ENCODE peak calls at places on chromosomes 11 and 22, in seven cellular contexts. J is tibial nerve, C is aorta, D is psoas muscle, E is dorsolateral prefrontal cortex, Z is HCT116, O is K562. V is an unnamed sample. For H3K27me3, the result is how much of the 10 kb centered on the place peaks cover.

GRCh38 chr11:118277312-118277711 is 13.2 kb upstream of the MPZL2 start:
- DNase-seq in J (no peak), C (no peak), D (no peak), E (no peak), Z (peak), O (no peak), V (no peak)

GRCh38 chr11:116513278-116513823 is 259.4 kb downstream of the BUD13 start:
- DNase-seq in J (no peak), C (no peak), D (no peak), E (no peak), Z (no peak), O (no peak), V (no peak)

GRCh38 chr22:44496844-44497217 is 1.2 kb downstream of the RTL6 start:
- DNase-seq in J (no peak), C (no peak), D (peak), E (no peak), Z (no peak), O (no peak), V (no peak)

GRCh38 chr11:44309483-44310197 is at the start of gene ALX4:
- DNase-seq in J (no peak), C (no peak), D (peak), E (no peak), Z (no peak), O (peak), V (no peak)

GRCh38 chr11:16321148-16321547 is 35.2 kb downstream of the SOX6 start:
- DNase-seq in J (no peak), C (no peak), D (no peak), E (no peak), Z (no peak), O (no peak), V (no peak)

GRCh38 chr22:36395922-36396321 is 8.2 kb upstream of the MYH9 start:
- DNase-seq in J (no peak), C (no peak), D (no peak), E (no peak), Z (no peak), O (no peak), V (no peak)

GRCh38 chr11:1111545-1112212 is 37.0 kb downstream of the MUC2 start:
- DNase-seq in J (no peak), C (peak), D (peak), E (no peak), Z (no peak), O (no peak), V (no peak)

GRCh38 chr22:29979645-29980303 is 96.8 kb downstream of the MTMR3 start:
- DNase-seq in J (no peak), C (no peak), D (no peak), E (no peak), Z (no peak), O (no peak), V (no peak)

GRCh38 chr11:41498726-41499125 is 39.3 kb upstream of the LRRC4C start:
- DNase-seq in J (no peak), C (no peak), D (no peak), E (no peak), Z (no peak), O (no peak), V (no peak)

GRCh38 chr11:85937838-85938237 is 82.7 kb downstream of the CCDC83 start:
- DNase-seq in J (no peak), C (no peak), D (no peak), E (no peak), Z (no peak), O (no peak), V (no peak)

GRCh38 chr22:33024626-33025025 is 33.6 kb downstream of the SYN3 start:
- DNase-seq in J (no peak), C (no peak), D (no peak), E (no peak), Z (no peak), O (no peak), V (no peak)

GRCh38 chr11:34205326-34206035 is 100.1 kb downstream of the NAT10 start:
- DNase-seq in J (no peak), C (no peak), D (no peak), E (no peak), Z (no peak), O (no peak), V (no peak)

GRCh38 chr22:20299736-20300136 is 20.1 kb downstream of the DGCR6L start:
- DNase-seq in J (no peak), C (no peak), D (peak), E (no peak), Z (no peak), O (no peak), V (no peak)

GRCh38 chr11:113979427-113979826 is 4.5 kb downstream of the HTR3A start:
- DNase-seq in J (no peak), C (no peak), D (no peak), E (no peak), Z (no peak), O (no peak), V (no peak)

GRCh38 chr11:26847459-26847858 is 125.6 kb upstream of the SLC5A12 start:
- DNase-seq in J (no peak), C (no peak), D (no peak), E (no peak), Z (no peak), O (no peak), V (no peak)

GRCh38 chr11:62542111-62542745 is 4.4 kb downstream of the AHNAK start:
- DNase-seq in J (no peak), C (no peak), D (no peak), E (no peak), Z (no peak), O (no peak), V (no peak)

GRCh38 chr22:21990449-21991308 is 8.1 kb upstream of the TOP3B start:
- DNase-seq in J (no peak), C (no peak), D (no peak), E (no peak), Z (no peak), O (no peak), V (no peak)
- H3K27me3 ChIP-seq in J (under half), C (under half), D (under half), E (under half), Z (under half), O (under half), V (under half)

GRCh38 chr11:69931994-69932910 is 113.0 kb upstream of the FGF3 start:
- DNase-seq in J (no peak), C (peak), D (no peak), E (no peak), Z (no peak), O (no peak), V (no peak)
- H3K27me3 ChIP-seq in J (under half), C (under half), D (under half), E (under half), Z (under half), O (half or more), V (under half)

DNA sequence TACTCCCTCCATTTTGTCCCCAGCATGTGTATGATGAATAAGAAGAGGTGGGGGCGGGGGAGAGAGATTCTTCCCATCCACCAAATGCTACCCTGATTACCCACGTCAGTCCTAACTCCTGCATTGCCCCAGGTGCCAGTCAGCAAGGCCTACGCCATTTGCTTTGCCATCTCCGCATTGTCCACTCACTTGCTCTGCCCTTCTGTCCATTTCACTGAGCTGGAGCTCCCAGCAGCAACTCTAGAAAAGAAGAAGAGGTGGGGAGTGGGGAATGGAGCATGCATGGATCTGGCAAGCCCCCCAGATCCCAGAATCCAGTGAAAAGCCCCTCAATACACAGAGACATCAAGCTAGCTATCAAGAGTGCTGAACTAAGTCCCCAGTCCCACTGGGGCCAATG is 19.0 kb downstream of the WT1 start:
- DNase-seq in J (no peak), C (no peak), D (no peak), E (no peak), Z (no peak), O (no peak), V (no peak)
- H3K27me3 ChIP-seq in J (under half), C (under half), D (under half), E (under half), Z (under half), O (under half), V (under half)

DNA sequence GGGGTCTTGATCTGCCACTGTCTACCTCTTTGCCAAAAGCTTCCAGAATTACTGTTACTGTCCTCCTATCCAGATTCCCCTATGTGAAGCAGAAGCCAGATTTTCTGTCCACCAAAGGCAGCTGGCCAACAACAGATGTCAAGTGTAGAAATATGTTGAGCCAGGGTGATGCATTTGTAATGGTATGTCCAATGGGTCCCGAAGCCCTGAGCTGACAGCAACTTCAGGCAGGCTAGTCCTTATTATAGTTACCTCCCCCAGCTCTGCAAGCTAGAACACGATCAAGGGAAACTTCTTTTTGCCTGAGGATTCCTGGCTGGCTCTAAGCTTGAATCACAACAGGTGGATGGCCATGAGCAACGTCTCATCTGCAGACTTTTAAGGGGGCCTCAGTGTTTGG is 10.2 kb downstream of the PAMR1 start:
- DNase-seq in J (no peak), C (no peak), D (no peak), E (no peak), Z (no peak), O (no peak), V (no peak)
- H3K27me3 ChIP-seq in J (under half), C (under half), D (under half), E (under half), Z (half or more), O (under half), V (under half)

GRCh38 chr11:46438211-46438610 is 46.6 kb upstream of the CHRM4 start:
- DNase-seq in J (no peak), C (no peak), D (no peak), E (no peak), Z (no peak), O (no peak), V (no peak)
- H3K27me3 ChIP-seq in J (under half), C (under half), D (under half), E (under half), Z (under half), O (under half), V (under half)

V was measured in CD8-positive, alpha-beta memory T cell.